ENCODE peak calls at places on chromosome 4, in nine cellular contexts. R is K562, D is uterus, L is endothelial cell of umbilical vein, I is body of pancreas, W is suprapubic skin, K is esophagus squamous epithelium, P is H1, Q is ovary. A is an unnamed sample. For H3K27me3 and H3K4me1, the result is how much of the 10 kb centered on the place peaks cover.

GRCh38 chr4:26105815-26106699 is 192.0 kb downstream of the SMIM20 start:
- DNase-seq in R (no peak), D (peak), L (no peak), I (no peak), W (no peak), K (no peak), P (no peak), Q (no peak), A (no peak)

GRCh38 chr4:56654238-56654632 is 26.9 kb downstream of the HOPX start:
- DNase-seq in R (no peak), D (peak), L (no peak), I (no peak), W (no peak), K (no peak), P (no peak), Q (no peak), A (no peak)

GRCh38 chr4:105633241-105633640 is 75.2 kb downstream of the INTS12 start:
- DNase-seq in R (no peak), D (no peak), L (no peak), I (no peak), W (no peak), K (no peak), P (no peak), Q (no peak), A (no peak)

GRCh38 chr4:8917321-8917811 is 45.7 kb upstream of the HMX1 start:
- DNase-seq in R (no peak), D (no peak), L (no peak), I (peak), W (peak), K (no peak), P (peak), Q (no peak), A (peak)

GRCh38 chr4:169957785-169958184 is 68.4 kb downstream of the MFAP3L start:
- DNase-seq in R (no peak), D (no peak), L (no peak), I (no peak), W (no peak), K (no peak), P (no peak), Q (no peak), A (no peak)

GRCh38 chr4:124415206-124415605 is 297.3 kb downstream of the ANKRD50 start:
- DNase-seq in R (no peak), D (no peak), L (no peak), I (no peak), W (no peak), K (no peak), P (no peak), Q (no peak), A (no peak)

GRCh38 chr4:7999695-8000094 is 60.0 kb upstream of the AFAP1 start:
- DNase-seq in R (no peak), D (no peak), L (no peak), I (no peak), W (no peak), K (no peak), P (no peak), Q (no peak), A (no peak)

GRCh38 chr4:54229631-54230478 is 762 bp downstream of the PDGFRA start:
- DNase-seq in R (no peak), D (peak), L (no peak), I (no peak), W (peak), K (no peak), P (peak), Q (peak), A (no peak)

GRCh38 chr4:67581208-67581857 is 22.8 kb downstream of the STAP1 start:
- DNase-seq in R (no peak), D (no peak), L (no peak), I (no peak), W (no peak), K (no peak), P (no peak), Q (no peak), A (no peak)

GRCh38 chr4:26984896-26985295 is 124.3 kb downstream of the STIM2 start:
- DNase-seq in R (no peak), D (no peak), L (no peak), I (no peak), W (no peak), K (no peak), P (no peak), Q (no peak), A (no peak)

GRCh38 chr4:169530048-169530447 is 82.3 kb downstream of the NEK1 start:
- DNase-seq in R (no peak), D (no peak), L (no peak), I (no peak), W (no peak), K (no peak), P (no peak), Q (no peak), A (no peak)

GRCh38 chr4:183344523-183345255 is 22.5 kb upstream of the CLDN24 start:
- DNase-seq in R (no peak), D (no peak), L (no peak), I (no peak), W (no peak), K (no peak), P (no peak), Q (no peak), A (no peak)

GRCh38 chr4:3385719-3386440 is 55.9 kb upstream of the HGFAC start:
- DNase-seq in R (no peak), D (no peak), L (no peak), I (no peak), W (no peak), K (no peak), P (no peak), Q (no peak), A (no peak)

GRCh38 chr4:10584042-10584441 is 100.5 kb downstream of the CLNK start:
- DNase-seq in R (no peak), D (no peak), L (peak), I (no peak), W (no peak), K (no peak), P (no peak), Q (no peak), A (no peak)

GRCh38 chr4:76657443-76657842 is 222.4 kb downstream of the SHROOM3 start:
- DNase-seq in R (no peak), D (no peak), L (no peak), I (no peak), W (no peak), K (no peak), P (no peak), Q (no peak), A (no peak)

GRCh38 chr4:185134176-185134869 is 8.7 kb upstream of the SLC25A4 start:
- DNase-seq in R (peak), D (no peak), L (peak), I (no peak), W (no peak), K (no peak), P (no peak), Q (no peak), A (no peak)

GRCh38 chr4:10579700-10580099 is 104.9 kb downstream of the CLNK start:
- DNase-seq in R (no peak), D (no peak), L (no peak), I (no peak), W (no peak), K (no peak), P (no peak), Q (no peak), A (no peak)

GRCh38 chr4:17448689-17449088 is 63.2 kb downstream of the QDPR start:
- DNase-seq in R (no peak), D (no peak), L (peak), I (no peak), W (no peak), K (no peak), P (no peak), Q (no peak), A (no peak)

GRCh38 chr4:176210579-176211296 is 15.4 kb upstream of the SPATA4 start:
- DNase-seq in R (no peak), D (no peak), L (no peak), I (no peak), W (no peak), K (no peak), P (no peak), Q (no peak), A (no peak)

GRCh38 chr4:24137963-24138601 is 248.2 kb upstream of the PPARGC1A start:
- DNase-seq in R (no peak), D (no peak), L (no peak), I (no peak), W (no peak), K (no peak), P (no peak), Q (no peak), A (no peak)

GRCh38 chr4:110475881-110476818 is at the start of gene ENPEP:
- DNase-seq in R (no peak), D (peak), L (no peak), I (peak), W (peak), K (no peak), P (no peak), Q (peak), A (no peak)

GRCh38 chr4:23728971-23729370 is 160.9 kb downstream of the PPARGC1A start:
- DNase-seq in R (no peak), D (no peak), L (no peak), I (no peak), W (no peak), K (no peak), P (no peak), Q (no peak), A (no peak)

GRCh38 chr4:185358514-185359433 is 37.0 kb downstream of the LRP2BP start:
- DNase-seq in R (peak), D (no peak), L (peak), I (no peak), W (no peak), K (no peak), P (no peak), Q (no peak), A (no peak)

GRCh38 chr4:183876268-183876934 is 28.7 kb upstream of the STOX2 start:
- DNase-seq in R (no peak), D (peak), L (peak), I (peak), W (peak), K (no peak), P (no peak), Q (peak), A (peak)

DNA sequence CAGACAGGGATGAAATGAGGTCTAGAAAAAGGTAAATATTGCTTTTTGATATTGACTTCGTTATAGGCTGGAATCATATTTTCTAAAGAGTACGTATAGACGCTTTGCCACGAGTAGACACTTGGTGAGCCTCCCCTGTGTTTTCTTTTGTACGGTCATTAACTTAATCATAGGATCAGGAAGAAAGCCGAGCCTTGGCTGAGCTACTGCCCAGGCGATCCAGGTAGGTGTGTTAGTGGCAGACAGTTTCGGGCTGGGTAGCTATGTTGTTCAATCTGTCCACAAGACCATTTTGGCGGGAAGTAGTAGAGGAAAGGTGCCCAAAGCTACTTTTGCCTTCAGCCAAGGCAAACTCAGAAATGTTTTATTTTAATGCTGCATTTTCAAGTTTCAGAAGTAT is 8.8 kb downstream of the PRDM8 start:
- DNase-seq in R (no peak), D (no peak), L (no peak), I (no peak), W (no peak), K (no peak), P (no peak), Q (no peak), A (no peak)
- H3K27me3 ChIP-seq in R (under half), D (under half), L (under half), I (under half), W (under half), K (under half), P (half or more), Q (under half), A (under half)

GRCh38 chr4:161704040-161704439 is 459.8 kb downstream of the FSTL5 start:
- DNase-seq in R (no peak), D (no peak), L (no peak), I (no peak), W (no peak), K (no peak), P (no peak), Q (no peak), A (no peak)
- H3K4me1 ChIP-seq in R (under half), D (under half), L (under half), I (under half), W (under half), K (under half), P (under half), Q (under half), A (under half)

GRCh38 chr4:37890501-37891220 is at the start of gene TBC1D1:
- DNase-seq in R (no peak), D (peak), L (no peak), I (peak), W (peak), K (peak), P (peak), Q (peak), A (no peak)
- TF ChIP-seq POLR2A in R (no peak), D (no peak), L (no peak), I (peak), W (no peak), K (no peak), P (no peak), Q (no peak), A (no peak)

DNA sequence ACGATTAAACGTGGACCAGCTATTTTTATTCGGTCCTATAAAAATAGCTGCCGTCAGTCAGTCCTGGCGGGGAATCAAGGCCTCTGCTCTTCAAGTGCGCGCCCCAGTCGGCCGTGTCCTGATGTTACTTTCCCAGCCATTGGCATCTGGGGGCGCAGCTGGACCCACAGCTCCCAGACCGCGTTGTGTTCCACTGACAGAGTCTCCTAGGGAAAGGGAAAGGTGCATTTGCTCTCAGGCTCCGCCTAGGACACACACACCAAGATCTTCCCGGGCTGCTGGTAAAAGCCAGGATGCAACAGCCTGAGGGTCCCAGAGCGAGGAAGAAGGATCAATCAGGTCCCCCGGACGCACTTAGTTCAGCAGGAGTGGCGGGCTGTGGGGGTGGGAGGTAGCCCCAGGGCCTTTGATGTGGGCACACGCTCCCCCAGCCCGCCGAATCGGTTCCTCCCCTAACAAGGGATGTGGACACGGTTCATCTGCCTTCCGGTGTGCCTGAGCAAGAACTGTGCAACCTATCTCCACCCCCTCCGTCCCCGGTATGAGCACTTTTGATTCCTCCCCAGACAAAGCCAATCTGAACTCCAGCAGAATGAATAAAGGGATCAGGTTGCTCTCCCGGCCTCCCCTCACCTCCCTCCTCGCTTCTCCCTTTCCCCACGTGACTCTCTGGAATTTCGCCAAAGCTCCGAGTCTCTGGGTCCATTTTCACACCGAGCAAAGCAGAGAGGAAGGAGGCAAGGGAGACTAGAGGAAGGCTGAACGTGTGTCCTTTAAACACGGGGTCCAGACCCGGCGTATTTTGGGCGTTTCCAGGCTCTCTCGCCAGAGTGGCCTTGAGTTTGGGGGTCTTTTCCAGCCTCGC is 626 bp upstream of the FRAS1 start:
- DNase-seq in R (peak), D (peak), L (peak), I (peak), W (peak), K (no peak), P (peak), Q (peak), A (peak)
- H3K27me3 ChIP-seq in R (under half), D (under half), L (under half), I (under half), W (under half), K (under half), P (under half), Q (under half), A (under half)

GRCh38 chr4:186712690-186713089 is 11.0 kb downstream of the FAT1 start:
- DNase-seq in R (no peak), D (no peak), L (no peak), I (no peak), W (no peak), K (no peak), P (no peak), Q (no peak), A (no peak)

GRCh38 chr4:186714006-186714675 is 9.5 kb downstream of the FAT1 start:
- DNase-seq in R (no peak), D (no peak), L (no peak), I (no peak), W (no peak), K (no peak), P (no peak), Q (no peak), A (no peak)

GRCh38 chr4:186719925-186720694 is 3.5 kb downstream of the FAT1 start:
- DNase-seq in R (peak), D (no peak), L (no peak), I (no peak), W (no peak), K (no peak), P (no peak), Q (no peak), A (no peak)

GRCh38 chr4:186715077-186715476 is 8.6 kb downstream of the FAT1 start:
- DNase-seq in R (no peak), D (no peak), L (no peak), I (no peak), W (no peak), K (no peak), P (no peak), Q (no peak), A (no peak)

GRCh38 chr4:186717556-186717955 is 6.1 kb downstream of the FAT1 start:
- DNase-seq in R (no peak), D (no peak), L (no peak), I (no peak), W (no peak), K (no peak), P (no peak), Q (no peak), A (no peak)
- H3K4me1 ChIP-seq in R (under half), D (under half), L (under half), I (under half), W (under half), K (under half), P (under half), Q (under half), A (under half)

DNA sequence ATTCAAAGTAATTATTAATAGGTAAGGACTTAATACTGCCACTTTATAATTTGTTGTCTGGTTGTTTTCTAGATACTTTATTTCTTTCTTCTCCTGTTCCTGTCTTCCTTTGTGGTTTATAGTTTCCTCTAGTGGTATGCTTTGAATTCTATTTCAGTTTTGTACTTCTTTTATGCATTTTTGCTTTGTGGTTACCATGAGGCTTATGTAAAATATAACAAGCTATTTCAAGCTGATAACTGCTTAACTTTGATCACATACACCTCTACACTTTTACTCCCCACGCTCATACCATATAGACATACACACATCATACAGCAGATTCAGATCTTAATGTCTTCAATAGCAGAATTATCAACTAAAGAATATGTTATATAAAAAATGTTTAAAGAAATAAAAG is 192.3 kb downstream of the SCFD2 start:
- DNase-seq in R (no peak), D (no peak), L (no peak), I (no peak), W (no peak), K (no peak), P (no peak), Q (no peak), A (no peak)
- TF ChIP-seq POLR2A in R (no peak), D (no peak), L (no peak), I (no peak), W (no peak), K (no peak), P (no peak), Q (no peak), A (no peak)

DNA sequence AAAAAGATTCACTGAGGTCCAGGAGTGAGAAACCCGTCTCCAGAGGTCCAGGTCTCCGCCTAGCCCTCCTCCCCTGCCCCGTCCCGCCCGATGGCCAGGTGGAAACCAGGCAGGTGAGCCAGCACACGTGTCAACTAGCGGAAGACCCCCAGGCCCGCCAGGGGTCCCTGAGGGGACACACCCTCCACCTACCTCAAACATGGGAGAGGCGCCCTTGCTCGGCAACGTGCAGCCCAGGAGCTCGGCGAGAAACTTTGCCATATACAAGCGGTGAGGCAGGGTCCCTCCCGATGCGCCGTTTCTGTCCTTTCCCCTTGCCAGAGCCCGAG is 330.0 kb downstream of the HNRNPD start:
- DNase-seq in R (no peak), D (no peak), L (no peak), I (no peak), W (peak), K (no peak), P (no peak), Q (no peak), A (no peak)
- H3K27me3 ChIP-seq in R (under half), D (under half), L (under half), I (under half), W (under half), K (under half), P (under half), Q (under half), A (under half)